ENCODE peak calls at places on chromosomes 12 and 14, in seven cellular contexts. One of them, this sample, is unnamed.

GRCh38 chr12:130147875-130148596 is 14.2 kb upstream of the FZD10 start:
- DNase-seq in upper lobe of right lung: no peak
- DNase-seq in HTR-8/SVneo: no peak
- DNase-seq in T-helper 9 cell: no peak
- DNase-seq in activated CD8-positive, alpha-beta memory T cell treated with anti-CD3 and anti-CD28 coated beads for 1 hour: no peak
- DNase-seq in mesenchymal stem cell: no peak
- DNase-seq in NCI-H774: no peak
- DNase-seq in this sample: no peak

GRCh38 chr12:120468271-120468845 is 1.2 kb downstream of the SRSF9 start:
- DNase-seq in mesenchymal stem cell: peak
- DNase-seq in T-helper 9 cell: no peak
- DNase-seq in upper lobe of right lung: peak
- DNase-seq in HTR-8/SVneo: peak
- DNase-seq in NCI-H774: no peak
- DNase-seq in activated CD8-positive, alpha-beta memory T cell treated with anti-CD3 and anti-CD28 coated beads for 1 hour: no peak
- DNase-seq in this sample: peak

GRCh38 chr12:117857632-117858274 is 111.0 kb downstream of the KSR2 start:
- DNase-seq in activated CD8-positive, alpha-beta memory T cell treated with anti-CD3 and anti-CD28 coated beads for 1 hour: no peak
- DNase-seq in mesenchymal stem cell: peak
- DNase-seq in NCI-H774: peak
- DNase-seq in upper lobe of right lung: no peak
- DNase-seq in HTR-8/SVneo: no peak
- DNase-seq in T-helper 9 cell: peak
- DNase-seq in this sample: peak

GRCh38 chr14:104313674-104314073 is 175.3 kb downstream of the KIF26A start:
- DNase-seq in mesenchymal stem cell: no peak
- DNase-seq in T-helper 9 cell: no peak
- DNase-seq in HTR-8/SVneo: no peak
- DNase-seq in upper lobe of right lung: no peak
- DNase-seq in activated CD8-positive, alpha-beta memory T cell treated with anti-CD3 and anti-CD28 coated beads for 1 hour: no peak
- DNase-seq in NCI-H774: no peak
- DNase-seq in this sample: no peak

GRCh38 chr12:87305481-87305880 is 723.7 kb downstream of the C12orf50 start:
- DNase-seq in upper lobe of right lung: no peak
- DNase-seq in T-helper 9 cell: no peak
- DNase-seq in activated CD8-positive, alpha-beta memory T cell treated with anti-CD3 and anti-CD28 coated beads for 1 hour: no peak
- DNase-seq in NCI-H774: no peak
- DNase-seq in HTR-8/SVneo: no peak
- DNase-seq in mesenchymal stem cell: no peak
- DNase-seq in this sample: no peak

GRCh38 chr14:91390165-91390778 is 27.3 kb downstream of the CCDC88C start:
- DNase-seq in T-helper 9 cell: no peak
- DNase-seq in HTR-8/SVneo: no peak
- DNase-seq in activated CD8-positive, alpha-beta memory T cell treated with anti-CD3 and anti-CD28 coated beads for 1 hour: no peak
- DNase-seq in upper lobe of right lung: no peak
- DNase-seq in mesenchymal stem cell: no peak
- DNase-seq in NCI-H774: no peak
- DNase-seq in this sample: no peak

GRCh38 chr12:57214398-57214781 is 2.2 kb upstream of the NXPH4 start:
- DNase-seq in activated CD8-positive, alpha-beta memory T cell treated with anti-CD3 and anti-CD28 coated beads for 1 hour: no peak
- DNase-seq in upper lobe of right lung: no peak
- DNase-seq in NCI-H774: peak
- DNase-seq in HTR-8/SVneo: peak
- DNase-seq in T-helper 9 cell: peak
- DNase-seq in mesenchymal stem cell: peak
- DNase-seq in this sample: peak

GRCh38 chr12:72098622-72099021 is 160.0 kb downstream of the TPH2 start:
- DNase-seq in activated CD8-positive, alpha-beta memory T cell treated with anti-CD3 and anti-CD28 coated beads for 1 hour: no peak
- DNase-seq in mesenchymal stem cell: no peak
- DNase-seq in upper lobe of right lung: no peak
- DNase-seq in T-helper 9 cell: no peak
- DNase-seq in HTR-8/SVneo: no peak
- DNase-seq in NCI-H774: no peak
- DNase-seq in this sample: no peak

GRCh38 chr12:47939009-47939601 is 24.3 kb upstream of the TMEM106C start:
- DNase-seq in upper lobe of right lung: no peak
- DNase-seq in HTR-8/SVneo: no peak
- DNase-seq in activated CD8-positive, alpha-beta memory T cell treated with anti-CD3 and anti-CD28 coated beads for 1 hour: no peak
- DNase-seq in NCI-H774: no peak
- DNase-seq in mesenchymal stem cell: no peak
- DNase-seq in T-helper 9 cell: no peak
- DNase-seq in this sample: no peak

GRCh38 chr12:47742253-47742825 is 16.3 kb downstream of the RAPGEF3 start:
- DNase-seq in NCI-H774: no peak
- DNase-seq in mesenchymal stem cell: peak
- DNase-seq in T-helper 9 cell: peak
- DNase-seq in HTR-8/SVneo: peak
- DNase-seq in upper lobe of right lung: peak
- DNase-seq in activated CD8-positive, alpha-beta memory T cell treated with anti-CD3 and anti-CD28 coated beads for 1 hour: no peak
- DNase-seq in this sample: peak

GRCh38 chr12:125217308-125217707 is 152.1 kb downstream of the AACS start:
- DNase-seq in HTR-8/SVneo: no peak
- DNase-seq in mesenchymal stem cell: no peak
- DNase-seq in T-helper 9 cell: no peak
- DNase-seq in upper lobe of right lung: no peak
- DNase-seq in NCI-H774: no peak
- DNase-seq in activated CD8-positive, alpha-beta memory T cell treated with anti-CD3 and anti-CD28 coated beads for 1 hour: no peak
- DNase-seq in this sample: no peak

GRCh38 chr14:94681300-94682060 is 69.3 kb downstream of the SERPINA3 start:
- DNase-seq in activated CD8-positive, alpha-beta memory T cell treated with anti-CD3 and anti-CD28 coated beads for 1 hour: no peak
- DNase-seq in upper lobe of right lung: peak
- DNase-seq in NCI-H774: no peak
- DNase-seq in mesenchymal stem cell: no peak
- DNase-seq in HTR-8/SVneo: peak
- DNase-seq in T-helper 9 cell: no peak
- DNase-seq in this sample: no peak

GRCh38 chr12:75724913-75725312 is 213.5 kb upstream of the KRR1 start:
- DNase-seq in upper lobe of right lung: no peak
- DNase-seq in mesenchymal stem cell: peak
- DNase-seq in NCI-H774: peak
- DNase-seq in activated CD8-positive, alpha-beta memory T cell treated with anti-CD3 and anti-CD28 coated beads for 1 hour: no peak
- DNase-seq in HTR-8/SVneo: peak
- DNase-seq in T-helper 9 cell: no peak
- DNase-seq in this sample: peak

GRCh38 chr14:105492966-105493871 is 2.2 kb downstream of the TEDC1 start:
- DNase-seq in HTR-8/SVneo: no peak
- DNase-seq in T-helper 9 cell: no peak
- DNase-seq in NCI-H774: no peak
- DNase-seq in mesenchymal stem cell: no peak
- DNase-seq in upper lobe of right lung: peak
- DNase-seq in activated CD8-positive, alpha-beta memory T cell treated with anti-CD3 and anti-CD28 coated beads for 1 hour: no peak
- DNase-seq in this sample: no peak

GRCh38 chr14:68502196-68502595 is 290.7 kb downstream of the ZFP36L1 start:
- DNase-seq in HTR-8/SVneo: no peak
- DNase-seq in activated CD8-positive, alpha-beta memory T cell treated with anti-CD3 and anti-CD28 coated beads for 1 hour: no peak
- DNase-seq in NCI-H774: no peak
- DNase-seq in T-helper 9 cell: no peak
- DNase-seq in mesenchymal stem cell: no peak
- DNase-seq in upper lobe of right lung: no peak
- DNase-seq in this sample: no peak

GRCh38 chr12:109932878-109933503 is 32.9 kb downstream of the TCHP start:
- DNase-seq in upper lobe of right lung: no peak
- DNase-seq in activated CD8-positive, alpha-beta memory T cell treated with anti-CD3 and anti-CD28 coated beads for 1 hour: no peak
- DNase-seq in mesenchymal stem cell: no peak
- DNase-seq in T-helper 9 cell: no peak
- DNase-seq in NCI-H774: no peak
- DNase-seq in HTR-8/SVneo: no peak
- DNase-seq in this sample: no peak

GRCh38 chr14:96790715-96791114 is 6.5 kb upstream of the VRK1 start:
- DNase-seq in HTR-8/SVneo: no peak
- DNase-seq in NCI-H774: no peak
- DNase-seq in T-helper 9 cell: no peak
- DNase-seq in activated CD8-positive, alpha-beta memory T cell treated with anti-CD3 and anti-CD28 coated beads for 1 hour: no peak
- DNase-seq in mesenchymal stem cell: no peak
- DNase-seq in upper lobe of right lung: no peak
- DNase-seq in this sample: no peak

GRCh38 chr14:67480011-67480410 is 8.5 kb downstream of the TMEM229B start:
- DNase-seq in upper lobe of right lung: no peak
- DNase-seq in NCI-H774: no peak
- DNase-seq in T-helper 9 cell: no peak
- DNase-seq in activated CD8-positive, alpha-beta memory T cell treated with anti-CD3 and anti-CD28 coated beads for 1 hour: no peak
- DNase-seq in mesenchymal stem cell: no peak
- DNase-seq in HTR-8/SVneo: no peak
- DNase-seq in this sample: peak

GRCh38 chr12:82182601-82183000 is 175.6 kb downstream of the CCDC59 start:
- DNase-seq in upper lobe of right lung: no peak
- DNase-seq in NCI-H774: no peak
- DNase-seq in activated CD8-positive, alpha-beta memory T cell treated with anti-CD3 and anti-CD28 coated beads for 1 hour: no peak
- DNase-seq in mesenchymal stem cell: no peak
- DNase-seq in T-helper 9 cell: no peak
- DNase-seq in HTR-8/SVneo: peak
- DNase-seq in this sample: no peak

GRCh38 chr12:1572731-1573130 is 21.6 kb downstream of the FBXL14 start:
- DNase-seq in mesenchymal stem cell: no peak
- DNase-seq in activated CD8-positive, alpha-beta memory T cell treated with anti-CD3 and anti-CD28 coated beads for 1 hour: no peak
- DNase-seq in NCI-H774: no peak
- DNase-seq in HTR-8/SVneo: no peak
- DNase-seq in upper lobe of right lung: no peak
- DNase-seq in T-helper 9 cell: no peak
- DNase-seq in this sample: no peak

GRCh38 chr14:58637040-58637390 is 747 bp upstream of the DACT1 start:
- DNase-seq in mesenchymal stem cell: peak
- DNase-seq in T-helper 9 cell: no peak
- DNase-seq in upper lobe of right lung: peak
- DNase-seq in HTR-8/SVneo: peak
- DNase-seq in NCI-H774: no peak
- DNase-seq in activated CD8-positive, alpha-beta memory T cell treated with anti-CD3 and anti-CD28 coated beads for 1 hour: no peak
- DNase-seq in this sample: peak

GRCh38 chr14:92531151-92531873 is 17.7 kb downstream of the RIN3 start:
- DNase-seq in T-helper 9 cell: no peak
- DNase-seq in NCI-H774: no peak
- DNase-seq in mesenchymal stem cell: no peak
- DNase-seq in HTR-8/SVneo: no peak
- DNase-seq in upper lobe of right lung: peak
- DNase-seq in activated CD8-positive, alpha-beta memory T cell treated with anti-CD3 and anti-CD28 coated beads for 1 hour: peak
- DNase-seq in this sample: no peak

GRCh38 chr12:57127101-57127709 is 1.1 kb upstream of the LRP1 start:
- DNase-seq in upper lobe of right lung: peak
- DNase-seq in T-helper 9 cell: peak
- DNase-seq in NCI-H774: peak
- DNase-seq in activated CD8-positive, alpha-beta memory T cell treated with anti-CD3 and anti-CD28 coated beads for 1 hour: peak
- DNase-seq in mesenchymal stem cell: peak
- DNase-seq in HTR-8/SVneo: peak
- DNase-seq in this sample: peak

GRCh38 chr14:54577977-54578376 is 11.0 kb downstream of the SAMD4A start:
- DNase-seq in upper lobe of right lung: no peak
- DNase-seq in mesenchymal stem cell: peak
- DNase-seq in HTR-8/SVneo: no peak
- DNase-seq in NCI-H774: no peak
- DNase-seq in activated CD8-positive, alpha-beta memory T cell treated with anti-CD3 and anti-CD28 coated beads for 1 hour: no peak
- DNase-seq in T-helper 9 cell: no peak
- DNase-seq in this sample: no peak

GRCh38 chr12:54394281-54394719 is 9.8 kb upstream of the ZNF385A start:
- DNase-seq in HTR-8/SVneo: peak
- DNase-seq in activated CD8-positive, alpha-beta memory T cell treated with anti-CD3 and anti-CD28 coated beads for 1 hour: no peak
- DNase-seq in upper lobe of right lung: no peak
- DNase-seq in mesenchymal stem cell: peak
- DNase-seq in NCI-H774: peak
- DNase-seq in T-helper 9 cell: peak
- DNase-seq in this sample: peak

GRCh38 chr14:31038521-31039166 is 12.5 kb upstream of the STRN3 start:
- DNase-seq in T-helper 9 cell: no peak
- DNase-seq in HTR-8/SVneo: no peak
- DNase-seq in mesenchymal stem cell: no peak
- DNase-seq in NCI-H774: no peak
- DNase-seq in upper lobe of right lung: no peak
- DNase-seq in activated CD8-positive, alpha-beta memory T cell treated with anti-CD3 and anti-CD28 coated beads for 1 hour: no peak
- DNase-seq in this sample: no peak

GRCh38 chr12:27652174-27652763 is 44.0 kb upstream of the REP15 start:
- DNase-seq in NCI-H774: peak
- DNase-seq in activated CD8-positive, alpha-beta memory T cell treated with anti-CD3 and anti-CD28 coated beads for 1 hour: no peak
- DNase-seq in T-helper 9 cell: peak
- DNase-seq in upper lobe of right lung: no peak
- DNase-seq in HTR-8/SVneo: peak
- DNase-seq in mesenchymal stem cell: peak
- DNase-seq in this sample: peak

GRCh38 chr14:23483216-23483854 is 13.8 kb downstream of the NGDN start:
- DNase-seq in NCI-H774: peak
- DNase-seq in activated CD8-positive, alpha-beta memory T cell treated with anti-CD3 and anti-CD28 coated beads for 1 hour: no peak
- DNase-seq in upper lobe of right lung: no peak
- DNase-seq in T-helper 9 cell: no peak
- DNase-seq in mesenchymal stem cell: peak
- DNase-seq in HTR-8/SVneo: peak
- DNase-seq in this sample: peak

GRCh38 chr12:112005419-112006395 is 7.3 kb downstream of the TMEM116 start:
- DNase-seq in T-helper 9 cell: no peak
- DNase-seq in upper lobe of right lung: no peak
- DNase-seq in NCI-H774: no peak
- DNase-seq in HTR-8/SVneo: no peak
- DNase-seq in mesenchymal stem cell: peak
- DNase-seq in activated CD8-positive, alpha-beta memory T cell treated with anti-CD3 and anti-CD28 coated beads for 1 hour: no peak
- DNase-seq in this sample: peak

GRCh38 chr12:50057000-50057841 is at the start of gene ASIC1:
- DNase-seq in NCI-H774: peak
- DNase-seq in T-helper 9 cell: no peak
- DNase-seq in activated CD8-positive, alpha-beta memory T cell treated with anti-CD3 and anti-CD28 coated beads for 1 hour: no peak
- DNase-seq in upper lobe of right lung: peak
- DNase-seq in mesenchymal stem cell: peak
- DNase-seq in HTR-8/SVneo: peak
- DNase-seq in this sample: peak